ENCODE peak calls at places on chromosomes 13 and 19, in nine cellular contexts. One of them, this sample, is unnamed.

GRCh38 chr19:3783660-3784584 is 2.3 kb downstream of the MATK start:
- DNase-seq in cardiac muscle cell: no peak
- DNase-seq in foreskin fibroblast: no peak
- DNase-seq in right lobe of liver: no peak
- DNase-seq in RWPE1: peak; percentile 18
- DNase-seq in uterus: no peak
- DNase-seq in tibial nerve: no peak
- DNase-seq in mucosa of descending colon: peak; percentile 49
- DNase-seq in choroid plexus epithelial cell: no peak
- DNase-seq in this sample: no peak

GRCh38 chr13:69468624-69469023 is 639.0 kb upstream of the ATXN8OS start:
- DNase-seq in cardiac muscle cell: no peak
- DNase-seq in foreskin fibroblast: no peak
- DNase-seq in right lobe of liver: no peak
- DNase-seq in RWPE1: no peak
- DNase-seq in uterus: no peak
- DNase-seq in tibial nerve: no peak
- DNase-seq in mucosa of descending colon: no peak
- DNase-seq in choroid plexus epithelial cell: no peak
- DNase-seq in this sample: no peak

GRCh38 chr19:39408392-39409206 is 2.0 kb downstream of the ZFP36 start:
- DNase-seq in cardiac muscle cell: no peak
- DNase-seq in foreskin fibroblast: peak; percentile 67
- DNase-seq in right lobe of liver: peak; percentile 66
- DNase-seq in RWPE1: no peak
- DNase-seq in uterus: peak; percentile 71
- DNase-seq in tibial nerve: no peak
- DNase-seq in mucosa of descending colon: no peak
- DNase-seq in choroid plexus epithelial cell: peak; percentile 56
- DNase-seq in this sample: peak; percentile 59

GRCh38 chr13:77724092-77724491 is 26.6 kb downstream of the SLAIN1 start:
- DNase-seq in cardiac muscle cell: no peak
- DNase-seq in foreskin fibroblast: no peak
- DNase-seq in right lobe of liver: no peak
- DNase-seq in RWPE1: no peak
- DNase-seq in uterus: no peak
- DNase-seq in tibial nerve: no peak
- DNase-seq in mucosa of descending colon: no peak
- DNase-seq in choroid plexus epithelial cell: no peak
- DNase-seq in this sample: no peak

GRCh38 chr13:24505256-24505655 is 7.3 kb downstream of the PARP4 start:
- DNase-seq in cardiac muscle cell: no peak
- DNase-seq in foreskin fibroblast: peak; percentile 24
- DNase-seq in right lobe of liver: no peak
- DNase-seq in RWPE1: no peak
- DNase-seq in uterus: no peak
- DNase-seq in tibial nerve: no peak
- DNase-seq in mucosa of descending colon: no peak
- DNase-seq in choroid plexus epithelial cell: peak; percentile 63
- DNase-seq in this sample: no peak

GRCh38 chr19:7191946-7192691 is 102.1 kb downstream of the INSR start:
- DNase-seq in cardiac muscle cell: no peak
- DNase-seq in foreskin fibroblast: peak; percentile 46
- DNase-seq in right lobe of liver: no peak
- DNase-seq in RWPE1: no peak
- DNase-seq in uterus: no peak
- DNase-seq in tibial nerve: no peak
- DNase-seq in mucosa of descending colon: no peak
- DNase-seq in choroid plexus epithelial cell: no peak
- DNase-seq in this sample: no peak

GRCh38 chr13:76440568-76440967 is 445.6 kb downstream of the KCTD12 start:
- DNase-seq in cardiac muscle cell: no peak
- DNase-seq in foreskin fibroblast: no peak
- DNase-seq in right lobe of liver: no peak
- DNase-seq in RWPE1: no peak
- DNase-seq in uterus: no peak
- DNase-seq in tibial nerve: no peak
- DNase-seq in mucosa of descending colon: no peak
- DNase-seq in choroid plexus epithelial cell: no peak
- DNase-seq in this sample: no peak

GRCh38 chr19:57317503-57317902 is 2.8 kb upstream of the ZNF543 start:
- DNase-seq in cardiac muscle cell: no peak
- DNase-seq in foreskin fibroblast: peak; percentile 42
- DNase-seq in right lobe of liver: no peak
- DNase-seq in RWPE1: no peak
- DNase-seq in uterus: no peak
- DNase-seq in tibial nerve: no peak
- DNase-seq in mucosa of descending colon: no peak
- DNase-seq in choroid plexus epithelial cell: peak; percentile 13
- DNase-seq in this sample: no peak

GRCh38 chr13:103810026-103810425 is 743.8 kb upstream of the SLC10A2 start:
- DNase-seq in cardiac muscle cell: no peak
- DNase-seq in foreskin fibroblast: no peak
- DNase-seq in right lobe of liver: no peak
- DNase-seq in RWPE1: no peak
- DNase-seq in uterus: no peak
- DNase-seq in tibial nerve: no peak
- DNase-seq in mucosa of descending colon: no peak
- DNase-seq in choroid plexus epithelial cell: no peak
- DNase-seq in this sample: no peak

GRCh38 chr13:36709136-36709895 is 35.5 kb downstream of the SERTM1 start:
- DNase-seq in cardiac muscle cell: no peak
- DNase-seq in foreskin fibroblast: peak; percentile 48
- DNase-seq in right lobe of liver: no peak
- DNase-seq in RWPE1: no peak
- DNase-seq in uterus: no peak
- DNase-seq in tibial nerve: no peak
- DNase-seq in mucosa of descending colon: no peak
- DNase-seq in choroid plexus epithelial cell: no peak
- DNase-seq in this sample: peak; percentile 22

GRCh38 chr13:96998071-96998470 is 3.8 kb upstream of the OXGR1 start:
- DNase-seq in cardiac muscle cell: no peak
- DNase-seq in foreskin fibroblast: no peak
- DNase-seq in right lobe of liver: no peak
- DNase-seq in RWPE1: no peak
- DNase-seq in uterus: no peak
- DNase-seq in tibial nerve: no peak
- DNase-seq in mucosa of descending colon: no peak
- DNase-seq in choroid plexus epithelial cell: no peak
- DNase-seq in this sample: no peak

GRCh38 chr13:90696656-90697055 is 650.8 kb upstream of the MIR17HG start:
- DNase-seq in cardiac muscle cell: no peak
- DNase-seq in foreskin fibroblast: no peak
- DNase-seq in right lobe of liver: no peak
- DNase-seq in RWPE1: no peak
- DNase-seq in uterus: no peak
- DNase-seq in tibial nerve: no peak
- DNase-seq in mucosa of descending colon: no peak
- DNase-seq in choroid plexus epithelial cell: peak; percentile 34
- DNase-seq in this sample: no peak

GRCh38 chr19:8697671-8698432 is 743 bp downstream of the ACTL9 start:
- DNase-seq in cardiac muscle cell: no peak
- DNase-seq in foreskin fibroblast: no peak
- DNase-seq in right lobe of liver: no peak
- DNase-seq in RWPE1: no peak
- DNase-seq in uterus: no peak
- DNase-seq in tibial nerve: no peak
- DNase-seq in mucosa of descending colon: no peak
- DNase-seq in choroid plexus epithelial cell: no peak
- DNase-seq in this sample: no peak

GRCh38 chr19:6577410-6578125 is 13.4 kb downstream of the CD70 start:
- DNase-seq in cardiac muscle cell: no peak
- DNase-seq in foreskin fibroblast: no peak
- DNase-seq in right lobe of liver: no peak
- DNase-seq in RWPE1: peak; percentile 88
- DNase-seq in uterus: no peak
- DNase-seq in tibial nerve: no peak
- DNase-seq in mucosa of descending colon: no peak
- DNase-seq in choroid plexus epithelial cell: no peak
- DNase-seq in this sample: peak; percentile 30

GRCh38 chr19:40461669-40462221 is 3.8 kb downstream of the BLVRB start:
- DNase-seq in cardiac muscle cell: no peak
- DNase-seq in foreskin fibroblast: no peak
- DNase-seq in right lobe of liver: peak; percentile 71
- DNase-seq in RWPE1: no peak
- DNase-seq in uterus: no peak
- DNase-seq in tibial nerve: no peak
- DNase-seq in mucosa of descending colon: peak; percentile 56
- DNase-seq in choroid plexus epithelial cell: no peak
- DNase-seq in this sample: no peak

GRCh38 chr19:29271911-29272310 is 59.0 kb upstream of the UQCRFS1 start:
- DNase-seq in cardiac muscle cell: no peak
- DNase-seq in foreskin fibroblast: no peak
- DNase-seq in right lobe of liver: no peak
- DNase-seq in RWPE1: no peak
- DNase-seq in uterus: no peak
- DNase-seq in tibial nerve: no peak
- DNase-seq in mucosa of descending colon: no peak
- DNase-seq in choroid plexus epithelial cell: no peak
- DNase-seq in this sample: no peak

GRCh38 chr13:111488466-111489132 is 168.2 kb downstream of the TEX29 start:
- DNase-seq in cardiac muscle cell: no peak
- DNase-seq in foreskin fibroblast: no peak
- DNase-seq in right lobe of liver: no peak
- DNase-seq in RWPE1: no peak
- DNase-seq in uterus: no peak
- DNase-seq in tibial nerve: no peak
- DNase-seq in mucosa of descending colon: no peak
- DNase-seq in choroid plexus epithelial cell: no peak
- DNase-seq in this sample: no peak

GRCh38 chr13:97003071-97003470 is 8.8 kb upstream of the OXGR1 start:
- DNase-seq in cardiac muscle cell: no peak
- DNase-seq in foreskin fibroblast: no peak
- DNase-seq in right lobe of liver: no peak
- DNase-seq in RWPE1: no peak
- DNase-seq in uterus: no peak
- DNase-seq in tibial nerve: no peak
- DNase-seq in mucosa of descending colon: no peak
- DNase-seq in choroid plexus epithelial cell: peak; percentile 31
- DNase-seq in this sample: no peak

GRCh38 chr13:43785681-43786471 is 896 bp downstream of the ENOX1 start:
- DNase-seq in cardiac muscle cell: peak; percentile 86
- DNase-seq in foreskin fibroblast: peak; percentile 92
- DNase-seq in right lobe of liver: peak; percentile 65
- DNase-seq in RWPE1: peak; percentile 78
- DNase-seq in uterus: peak; percentile 86
- DNase-seq in tibial nerve: peak; percentile 51
- DNase-seq in mucosa of descending colon: peak; percentile 71
- DNase-seq in choroid plexus epithelial cell: peak; percentile 78
- DNase-seq in this sample: peak; percentile 78

GRCh38 chr13:40549500-40550094 is 116.8 kb downstream of the FOXO1 start:
- DNase-seq in cardiac muscle cell: no peak
- DNase-seq in foreskin fibroblast: peak; percentile 78
- DNase-seq in right lobe of liver: no peak
- DNase-seq in RWPE1: no peak
- DNase-seq in uterus: no peak
- DNase-seq in tibial nerve: no peak
- DNase-seq in mucosa of descending colon: no peak
- DNase-seq in choroid plexus epithelial cell: no peak
- DNase-seq in this sample: peak; percentile 91
- TF ChIP-seq CTCF in cardiac muscle cell: no peak
- TF ChIP-seq CTCF in foreskin fibroblast: no peak
- TF ChIP-seq CTCF in right lobe of liver: no peak
- TF ChIP-seq CTCF in RWPE1: no peak
- TF ChIP-seq CTCF in uterus: no peak
- TF ChIP-seq CTCF in tibial nerve: no peak
- TF ChIP-seq CTCF in mucosa of descending colon: no peak
- TF ChIP-seq CTCF in choroid plexus epithelial cell: no peak
- TF ChIP-seq CTCF in this sample: no peak

GRCh38 chr13:113187263-113187669 is 21.2 kb downstream of the PCID2 start:
- DNase-seq in cardiac muscle cell: no peak
- DNase-seq in foreskin fibroblast: peak; percentile 99
- DNase-seq in right lobe of liver: no peak
- DNase-seq in RWPE1: peak; percentile 97
- DNase-seq in uterus: peak; percentile 71
- DNase-seq in tibial nerve: peak; percentile 62
- DNase-seq in mucosa of descending colon: peak; percentile 80
- DNase-seq in choroid plexus epithelial cell: peak; percentile 99
- DNase-seq in this sample: peak; percentile 100
- TF ChIP-seq CTCF in cardiac muscle cell: peak; percentile 9
- TF ChIP-seq CTCF in foreskin fibroblast: no peak
- TF ChIP-seq CTCF in right lobe of liver: no peak
- TF ChIP-seq CTCF in RWPE1: no peak
- TF ChIP-seq CTCF in uterus: no peak
- TF ChIP-seq CTCF in tibial nerve: no peak
- TF ChIP-seq CTCF in mucosa of descending colon: no peak
- TF ChIP-seq CTCF in choroid plexus epithelial cell: peak; percentile 28
- TF ChIP-seq CTCF in this sample: peak; percentile 18

GRCh38 chr13:99196466-99197256 is 4.0 kb upstream of the UBAC2 start:
- DNase-seq in cardiac muscle cell: no peak
- DNase-seq in foreskin fibroblast: no peak
- DNase-seq in right lobe of liver: no peak
- DNase-seq in RWPE1: peak; percentile 57
- DNase-seq in uterus: no peak
- DNase-seq in tibial nerve: no peak
- DNase-seq in mucosa of descending colon: no peak
- DNase-seq in choroid plexus epithelial cell: peak; percentile 30
- DNase-seq in this sample: no peak
- TF ChIP-seq CTCF in cardiac muscle cell: peak; percentile 6
- TF ChIP-seq CTCF in foreskin fibroblast: peak; percentile 9
- TF ChIP-seq CTCF in right lobe of liver: peak; percentile 16
- TF ChIP-seq CTCF in RWPE1: no peak
- TF ChIP-seq CTCF in uterus: no peak
- TF ChIP-seq CTCF in tibial nerve: no peak
- TF ChIP-seq CTCF in mucosa of descending colon: no peak
- TF ChIP-seq CTCF in choroid plexus epithelial cell: peak; percentile 41
- TF ChIP-seq CTCF in this sample: no peak

GRCh38 chr19:11155373-11156120 is at the start of gene SPC24:
- DNase-seq in cardiac muscle cell: peak; percentile 98
- DNase-seq in foreskin fibroblast: peak; percentile 99
- DNase-seq in right lobe of liver: peak; percentile 96
- DNase-seq in RWPE1: peak; percentile 100
- DNase-seq in uterus: peak; percentile 96
- DNase-seq in tibial nerve: peak; percentile 79
- DNase-seq in mucosa of descending colon: peak; percentile 97
- DNase-seq in choroid plexus epithelial cell: peak; percentile 99
- DNase-seq in this sample: peak; percentile 99
- TF ChIP-seq CTCF in cardiac muscle cell: no peak
- TF ChIP-seq CTCF in foreskin fibroblast: no peak
- TF ChIP-seq CTCF in right lobe of liver: no peak
- TF ChIP-seq CTCF in RWPE1: no peak
- TF ChIP-seq CTCF in uterus: no peak
- TF ChIP-seq CTCF in tibial nerve: no peak
- TF ChIP-seq CTCF in mucosa of descending colon: no peak
- TF ChIP-seq CTCF in choroid plexus epithelial cell: no peak
- TF ChIP-seq CTCF in this sample: no peak

GRCh38 chr19:30274987-30275386 is 97.2 kb upstream of the ZNF536 start:
- DNase-seq in cardiac muscle cell: no peak
- DNase-seq in foreskin fibroblast: no peak
- DNase-seq in right lobe of liver: no peak
- DNase-seq in RWPE1: no peak
- DNase-seq in uterus: no peak
- DNase-seq in tibial nerve: no peak
- DNase-seq in mucosa of descending colon: no peak
- DNase-seq in choroid plexus epithelial cell: no peak
- DNase-seq in this sample: no peak
- TF ChIP-seq CTCF in cardiac muscle cell: no peak
- TF ChIP-seq CTCF in foreskin fibroblast: no peak
- TF ChIP-seq CTCF in right lobe of liver: no peak
- TF ChIP-seq CTCF in RWPE1: no peak
- TF ChIP-seq CTCF in uterus: no peak
- TF ChIP-seq CTCF in tibial nerve: no peak
- TF ChIP-seq CTCF in mucosa of descending colon: no peak
- TF ChIP-seq CTCF in choroid plexus epithelial cell: no peak
- TF ChIP-seq CTCF in this sample: no peak

GRCh38 chr19:54422136-54422535 is 6.9 kb downstream of the TTYH1 start:
- DNase-seq in cardiac muscle cell: no peak
- DNase-seq in foreskin fibroblast: no peak
- DNase-seq in right lobe of liver: no peak
- DNase-seq in RWPE1: no peak
- DNase-seq in uterus: no peak
- DNase-seq in tibial nerve: no peak
- DNase-seq in mucosa of descending colon: no peak
- DNase-seq in choroid plexus epithelial cell: no peak
- DNase-seq in this sample: no peak
- TF ChIP-seq CTCF in cardiac muscle cell: no peak
- TF ChIP-seq CTCF in foreskin fibroblast: no peak
- TF ChIP-seq CTCF in right lobe of liver: no peak
- TF ChIP-seq CTCF in RWPE1: no peak
- TF ChIP-seq CTCF in uterus: no peak
- TF ChIP-seq CTCF in tibial nerve: no peak
- TF ChIP-seq CTCF in mucosa of descending colon: no peak
- TF ChIP-seq CTCF in choroid plexus epithelial cell: no peak
- TF ChIP-seq CTCF in this sample: no peak

This sample was measured in fibroblast of the aortic adventitia.